ENCODE peak calls at places on chromosomes 6 and 20, in eight cellular contexts. X is thoracic aorta, Q is uterus, W is cardiac muscle cell, A is prostate gland, U is tibial artery, Y is lower lobe of right lung, J is K562. M is an unnamed sample.

GRCh38 chr20:8829232-8829631 is 239.7 kb upstream of the PLCB4 start:
- DNase-seq in X (no peak), Q (no peak), W (no peak), A (no peak), U (no peak), Y (no peak), J (no peak), M (no peak)

GRCh38 chr20:38730989-38731737 is 6.9 kb downstream of the SLC32A1 start:
- DNase-seq in X (no peak), Q (peak; percentile 49), W (peak; percentile 64), A (peak; percentile 46), U (no peak), Y (peak; percentile 81), J (peak; percentile 88), M (peak; percentile 84)

GRCh38 chr6:125363360-125364121 is 61.8 kb upstream of the HDDC2 start:
- DNase-seq in X (no peak), Q (peak; percentile 58), W (peak; percentile 84), A (no peak), U (peak; percentile 70), Y (peak; percentile 43), J (peak; percentile 16), M (peak; percentile 48)

GRCh38 chr6:31882344-31882743 is 3.5 kb upstream of the SLC44A4 start:
- DNase-seq in X (no peak), Q (no peak), W (peak; percentile 39), A (no peak), U (no peak), Y (no peak), J (no peak), M (no peak)

GRCh38 chr6:139549561-139550070 is 175.2 kb upstream of the CITED2 start:
- DNase-seq in X (no peak), Q (no peak), W (no peak), A (no peak), U (no peak), Y (no peak), J (no peak), M (no peak)

GRCh38 chr6:35377002-35377401 is 34.6 kb downstream of the PPARD start:
- DNase-seq in X (no peak), Q (no peak), W (peak; percentile 48), A (no peak), U (no peak), Y (no peak), J (no peak), M (no peak)

GRCh38 chr20:1626528-1627192 is 6.9 kb upstream of the SIRPB1 start:
- DNase-seq in X (no peak), Q (no peak), W (no peak), A (no peak), U (no peak), Y (no peak), J (no peak), M (no peak)

GRCh38 chr6:151391021-151391470 is 313 bp downstream of the ZBTB2 start:
- DNase-seq in X (peak; percentile 25), Q (peak; percentile 85), W (peak; percentile 79), A (peak; percentile 51), U (peak; percentile 66), Y (peak; percentile 83), J (peak; percentile 87), M (peak; percentile 87)

GRCh38 chr20:40314278-40314677 is 374.8 kb downstream of the MAFB start:
- DNase-seq in X (no peak), Q (no peak), W (no peak), A (no peak), U (no peak), Y (no peak), J (no peak), M (no peak)

GRCh38 chr6:30489081-30490030 is at the start of gene HLA-E:
- DNase-seq in X (peak; percentile 96), Q (peak; percentile 90), W (peak; percentile 100), A (peak; percentile 98), U (peak; percentile 97), Y (peak; percentile 94), J (peak; percentile 94), M (peak; percentile 83)

GRCh38 chr6:30485236-30485635 is 4.1 kb upstream of the HLA-E start:
- DNase-seq in X (no peak), Q (no peak), W (no peak), A (no peak), U (no peak), Y (no peak), J (no peak), M (no peak)

GRCh38 chr6:30481213-30481964 is 7.9 kb upstream of the HLA-E start:
- DNase-seq in X (no peak), Q (no peak), W (no peak), A (no peak), U (no peak), Y (no peak), J (no peak), M (no peak)

GRCh38 chr6:30480536-30481156 is 8.7 kb upstream of the HLA-E start:
- DNase-seq in X (no peak), Q (no peak), W (peak; percentile 30), A (no peak), U (no peak), Y (no peak), J (no peak), M (no peak)

GRCh38 chr6:30483677-30484279 is 5.5 kb upstream of the HLA-E start:
- DNase-seq in X (no peak), Q (no peak), W (peak; percentile 84), A (peak; percentile 32), U (no peak), Y (no peak), J (peak; percentile 62), M (no peak)
- TF ChIP-seq CTCF in X (peak; percentile 54), Q (peak; percentile 88), W (peak; percentile 56), A (peak; percentile 48), U (peak; percentile 69), Y (peak; percentile 64), J (peak; percentile 77), M (peak; percentile 71)

GRCh38 chr20:20365593-20365992 is 2.3 kb upstream of the INSM1 start:
- DNase-seq in X (no peak), Q (no peak), W (no peak), A (no peak), U (no peak), Y (no peak), J (no peak), M (no peak)

GRCh38 chr20:20366551-20366895 is 1.4 kb upstream of the INSM1 start:
- DNase-seq in X (no peak), Q (no peak), W (no peak), A (no peak), U (no peak), Y (no peak), J (no peak), M (no peak)

GRCh38 chr20:20367681-20368413 is at the start of gene INSM1:
- DNase-seq in X (no peak), Q (no peak), W (no peak), A (no peak), U (no peak), Y (no peak), J (no peak), M (no peak)

GRCh38 chr20:20368414-20369352 is 779 bp downstream of the INSM1 start:
- DNase-seq in X (no peak), Q (no peak), W (no peak), A (no peak), U (no peak), Y (no peak), J (no peak), M (no peak)

DNA sequence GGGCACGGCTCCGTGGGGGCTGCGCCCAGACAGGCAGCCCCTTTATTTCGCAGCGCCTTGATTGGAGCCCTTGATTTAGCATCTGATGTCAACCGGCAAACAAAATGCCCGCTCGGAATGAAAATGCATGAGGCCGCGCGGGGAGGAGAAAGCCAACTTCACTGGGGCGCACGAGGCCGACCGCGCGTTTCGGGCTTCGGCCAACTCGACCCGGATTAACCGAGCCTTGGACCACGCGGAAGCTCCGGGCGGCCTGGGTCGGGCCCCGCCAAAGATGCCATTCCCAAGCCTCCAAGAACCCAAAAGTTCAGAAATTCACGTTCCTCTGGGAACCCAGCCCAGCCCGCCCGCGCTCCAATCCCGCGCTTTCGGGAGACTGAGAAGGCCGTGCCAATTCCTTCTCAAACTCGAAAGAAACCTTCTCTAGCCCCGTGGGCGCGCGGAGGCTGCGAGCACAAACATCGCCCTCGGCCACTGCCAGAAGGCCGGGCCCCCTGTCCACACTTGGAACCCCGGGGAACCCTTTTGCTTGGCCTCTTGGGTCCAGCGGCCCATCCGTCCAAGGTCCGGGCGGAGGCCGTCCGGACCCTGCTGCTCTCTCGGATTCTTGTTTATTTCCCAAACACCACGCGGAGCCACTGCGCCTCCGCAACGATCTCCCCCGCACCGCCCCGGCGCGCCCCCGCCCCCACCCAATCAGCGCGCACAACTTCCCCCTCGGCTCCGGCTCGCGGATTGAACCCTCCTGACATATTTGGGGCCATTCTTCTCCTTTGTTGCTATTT is 816 bp upstream of the INSM1 start:
- DNase-seq in X (no peak), Q (no peak), W (no peak), A (no peak), U (no peak), Y (no peak), J (no peak), M (no peak)
- H3K4me3 ChIP-seq in X (peak overlapping the region; percentile 58), Q (no peak overlapping the region), W (no peak overlapping the region), A (no peak overlapping the region), U (peak overlapping the region; percentile 45), Y (peak overlapping the region; percentile 32), J (no peak overlapping the region), M (peak overlapping the region; percentile 43)

GRCh38 chr6:42387336-42387735 is 64.4 kb downstream of the TRERF1 start:
- DNase-seq in X (no peak), Q (no peak), W (no peak), A (no peak), U (no peak), Y (no peak), J (no peak), M (no peak)
- H3K4me1 ChIP-seq in X (no peaks in the 10 kb centered on the region), Q (no peaks in the 10 kb centered on the region), W (peaks cover under 1% of the 10 kb centered on the region), A (no peaks in the 10 kb centered on the region), U (no peaks in the 10 kb centered on the region), Y (peaks cover 9% of the 10 kb centered on the region), J (no peaks in the 10 kb centered on the region), M (peaks cover 12% of the 10 kb centered on the region)

GRCh38 chr6:77172578-77172977 is 290.7 kb downstream of the HTR1B start:
- DNase-seq in X (no peak), Q (no peak), W (no peak), A (no peak), U (no peak), Y (no peak), J (no peak), M (no peak)

GRCh38 chr6:77177470-77177869 is 285.8 kb downstream of the HTR1B start:
- DNase-seq in X (no peak), Q (no peak), W (no peak), A (no peak), U (no peak), Y (no peak), J (no peak), M (no peak)

GRCh38 chr6:77178821-77179220 is 284.5 kb downstream of the HTR1B start:
- DNase-seq in X (no peak), Q (no peak), W (peak; percentile 52), A (no peak), U (no peak), Y (no peak), J (no peak), M (no peak)

DNA sequence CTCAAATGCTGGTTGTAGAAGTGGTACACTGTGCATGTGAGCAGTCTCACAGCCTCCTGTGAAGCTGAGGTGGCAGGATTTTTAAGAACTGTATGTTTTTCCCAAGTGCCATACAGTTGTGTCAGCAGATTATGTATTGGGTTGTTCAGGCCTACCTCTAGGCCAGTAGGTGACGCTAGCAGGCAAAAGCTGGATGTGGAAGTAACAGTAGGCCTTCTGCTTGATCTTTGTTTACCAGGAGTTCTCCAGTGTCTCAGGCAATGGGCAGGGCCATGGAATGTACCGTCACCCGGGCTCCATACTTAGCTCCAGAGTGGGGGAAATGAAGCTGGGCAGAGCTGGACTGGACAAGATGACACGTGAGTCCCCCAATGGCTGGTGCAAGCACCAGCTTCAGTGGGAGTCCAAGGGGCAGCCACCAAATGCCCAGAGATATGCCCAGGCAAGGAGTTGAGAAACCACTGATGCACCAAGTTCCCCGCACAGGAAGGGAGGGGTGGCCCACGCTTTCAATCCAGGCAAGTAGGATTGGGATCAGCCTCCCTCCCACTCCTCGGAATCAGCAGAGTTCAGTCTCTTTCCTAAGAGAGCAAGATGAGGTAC is 289.7 kb downstream of the HTR1B start:
- DNase-seq in X (no peak), Q (no peak), W (peak; percentile 39), A (no peak), U (no peak), Y (no peak), J (no peak), M (no peak)
- TF ChIP-seq CTCF in X (no peak), Q (no peak), W (peak; percentile 27), A (no peak), U (no peak), Y (no peak), J (no peak), M (no peak)